ENCODE peak calls at places on chromosome 16, in four cellular contexts. One of them, this sample, is unnamed. For H4K20me1, the result is how much of the 10 kb centered on the place peaks cover.

GRCh38 chr16:13507530-13507929 is 412.4 kb upstream of the ERCC4 start:
- DNase-seq in HepG2: no peak
- DNase-seq in GM12878: no peak
- DNase-seq in IMR-90: no peak
- DNase-seq in this sample: no peak

GRCh38 chr16:4767872-4768548 is 1.0 kb upstream of the ZNF500 start:
- DNase-seq in IMR-90: peak
- DNase-seq in GM12878: peak
- DNase-seq in HepG2: no peak
- DNase-seq in this sample: no peak

GRCh38 chr16:85651822-85652430 is 36.8 kb downstream of the GINS2 start:
- DNase-seq in GM12878: no peak
- DNase-seq in IMR-90: no peak
- DNase-seq in HepG2: no peak
- DNase-seq in this sample: no peak

GRCh38 chr16:50718061-50718760 is 23.7 kb upstream of the CYLD start:
- DNase-seq in IMR-90: peak
- DNase-seq in HepG2: no peak
- DNase-seq in GM12878: no peak
- DNase-seq in this sample: no peak

GRCh38 chr16:85402910-85403692 is 210.0 kb upstream of the GSE1 start:
- DNase-seq in IMR-90: peak
- DNase-seq in GM12878: no peak
- DNase-seq in HepG2: no peak
- DNase-seq in this sample: peak

GRCh38 chr16:70151391-70151790 is 22.2 kb upstream of the CLEC18C start:
- DNase-seq in HepG2: no peak
- DNase-seq in GM12878: no peak
- DNase-seq in IMR-90: no peak
- DNase-seq in this sample: no peak

GRCh38 chr16:28821874-28822519 is 802 bp upstream of the ATXN2L start:
- DNase-seq in IMR-90: no peak
- DNase-seq in GM12878: no peak
- DNase-seq in HepG2: no peak
- DNase-seq in this sample: peak

GRCh38 chr16:88005148-88005547 is 53.9 kb downstream of the BANP start:
- DNase-seq in HepG2: no peak
- DNase-seq in GM12878: no peak
- DNase-seq in IMR-90: no peak
- DNase-seq in this sample: peak

GRCh38 chr16:47309581-47310312 is 151.1 kb downstream of the ITFG1 start:
- DNase-seq in GM12878: no peak
- DNase-seq in IMR-90: peak
- DNase-seq in HepG2: no peak
- DNase-seq in this sample: no peak

GRCh38 chr16:86338403-86339115 is 171.8 kb upstream of the FOXF1 start:
- DNase-seq in HepG2: no peak
- DNase-seq in GM12878: no peak
- DNase-seq in IMR-90: no peak
- DNase-seq in this sample: no peak

GRCh38 chr16:53949716-53950410 is 245.9 kb downstream of the FTO start:
- DNase-seq in GM12878: no peak
- DNase-seq in IMR-90: no peak
- DNase-seq in HepG2: peak
- DNase-seq in this sample: no peak

GRCh38 chr16:21987498-21987897 is 13.4 kb downstream of the PDZD9 start:
- DNase-seq in IMR-90: no peak
- DNase-seq in HepG2: no peak
- DNase-seq in GM12878: no peak
- DNase-seq in this sample: no peak

GRCh38 chr16:30053376-30054015 is 12.1 kb upstream of the ALDOA start:
- DNase-seq in IMR-90: peak
- DNase-seq in HepG2: no peak
- DNase-seq in GM12878: no peak
- DNase-seq in this sample: no peak

GRCh38 chr16:87016636-87017035 is 300.6 kb downstream of the C16orf95 start:
- DNase-seq in GM12878: no peak
- DNase-seq in HepG2: no peak
- DNase-seq in IMR-90: no peak
- DNase-seq in this sample: no peak

GRCh38 chr16:68257251-68257905 is 6.9 kb upstream of the SLC7A6 start:
- DNase-seq in GM12878: no peak
- DNase-seq in IMR-90: peak
- DNase-seq in HepG2: no peak
- DNase-seq in this sample: no peak

GRCh38 chr16:74724820-74725549 is 24.3 kb upstream of the MLKL start:
- DNase-seq in HepG2: no peak
- DNase-seq in GM12878: no peak
- DNase-seq in IMR-90: peak
- DNase-seq in this sample: no peak

GRCh38 chr16:30985401-30986128 is 558 bp downstream of the HSD3B7 start:
- DNase-seq in HepG2: peak
- DNase-seq in IMR-90: no peak
- DNase-seq in GM12878: no peak
- DNase-seq in this sample: peak

GRCh38 chr16:18958621-18959578 is 24.8 kb upstream of the TMC7 start:
- DNase-seq in GM12878: no peak
- DNase-seq in HepG2: peak
- DNase-seq in IMR-90: peak
- DNase-seq in this sample: no peak

GRCh38 chr16:78407191-78407590 is 307.7 kb downstream of the WWOX start:
- DNase-seq in IMR-90: peak
- DNase-seq in HepG2: no peak
- DNase-seq in GM12878: no peak
- DNase-seq in this sample: no peak

GRCh38 chr16:68236804-68237242 is 896 bp upstream of the ESRP2 start:
- DNase-seq in IMR-90: no peak
- DNase-seq in GM12878: no peak
- DNase-seq in HepG2: peak
- DNase-seq in this sample: no peak

GRCh38 chr16:35598696-35599332 is 2139.4 kb downstream of the TP53TG3F start:
- DNase-seq in HepG2: no peak
- DNase-seq in IMR-90: no peak
- DNase-seq in GM12878: no peak
- DNase-seq in this sample: no peak

GRCh38 chr16:47285001-47285400 is 141.3 kb upstream of the NETO2 start:
- DNase-seq in IMR-90: no peak
- DNase-seq in GM12878: no peak
- DNase-seq in HepG2: no peak
- DNase-seq in this sample: no peak

GRCh38 chr16:27786221-27786848 is 236.4 kb downstream of the KATNIP start:
- DNase-seq in IMR-90: no peak
- DNase-seq in GM12878: no peak
- DNase-seq in HepG2: peak
- DNase-seq in this sample: no peak

GRCh38 chr16:86025706-86026105 is 126.7 kb downstream of the IRF8 start:
- DNase-seq in IMR-90: no peak
- DNase-seq in GM12878: no peak
- DNase-seq in HepG2: no peak
- DNase-seq in this sample: no peak

GRCh38 chr16:88752386-88753002 is 32.5 kb downstream of the PIEZO1 start:
- DNase-seq in HepG2: no peak
- DNase-seq in IMR-90: no peak
- DNase-seq in GM12878: no peak
- DNase-seq in this sample: no peak

GRCh38 chr16:68948230-68948910 is 105.0 kb downstream of the TANGO6 start:
- DNase-seq in GM12878: no peak
- DNase-seq in HepG2: no peak
- DNase-seq in IMR-90: peak
- DNase-seq in this sample: no peak

GRCh38 chr16:8055761-8056160 is 534.5 kb downstream of the TMEM114 start:
- DNase-seq in HepG2: no peak
- DNase-seq in IMR-90: no peak
- DNase-seq in GM12878: no peak
- DNase-seq in this sample: no peak

GRCh38 chr16:11907160-11907970 is 8.4 kb downstream of the GSPT1 start:
- DNase-seq in IMR-90: no peak
- DNase-seq in HepG2: no peak
- DNase-seq in GM12878: no peak
- DNase-seq in this sample: no peak

GRCh38 chr16:26961459-26961858 is 105.3 kb upstream of the C16orf82 start:
- DNase-seq in GM12878: no peak
- DNase-seq in IMR-90: no peak
- DNase-seq in HepG2: no peak
- DNase-seq in this sample: peak

GRCh38 chr16:526181-527014 is 1.1 kb upstream of the CAPN15 start:
- DNase-seq in IMR-90: peak
- DNase-seq in GM12878: no peak
- DNase-seq in HepG2: no peak
- DNase-seq in this sample: peak
- TF ChIP-seq BHLHE40 in IMR-90: no peak
- TF ChIP-seq BHLHE40 in GM12878: no peak
- TF ChIP-seq BHLHE40 in HepG2: no peak
- TF ChIP-seq BHLHE40 in this sample: no peak

GRCh38 chr16:82108774-82109173 is 61.2 kb downstream of the MPHOSPH6 start:
- DNase-seq in IMR-90: no peak
- DNase-seq in HepG2: no peak
- DNase-seq in GM12878: no peak
- DNase-seq in this sample: no peak

GRCh38 chr16:82108101-82108500 is 61.9 kb downstream of the MPHOSPH6 start:
- DNase-seq in GM12878: no peak
- DNase-seq in IMR-90: no peak
- DNase-seq in HepG2: no peak
- DNase-seq in this sample: no peak

GRCh38 chr16:82105107-82105506 is 64.9 kb downstream of the MPHOSPH6 start:
- DNase-seq in HepG2: no peak
- DNase-seq in GM12878: no peak
- DNase-seq in IMR-90: no peak
- DNase-seq in this sample: no peak
- H4K20me1 ChIP-seq in HepG2: under half
- H4K20me1 ChIP-seq in GM12878: under half
- H4K20me1 ChIP-seq in IMR-90: under half
- H4K20me1 ChIP-seq in this sample: under half

GRCh38 chr16:3187798-3188674 is at the start of gene OR1F1:
- DNase-seq in GM12878: no peak
- DNase-seq in IMR-90: peak
- DNase-seq in HepG2: peak
- DNase-seq in this sample: peak
- TF ChIP-seq BHLHE40 in GM12878: no peak
- TF ChIP-seq BHLHE40 in IMR-90: no peak
- TF ChIP-seq BHLHE40 in HepG2: no peak
- TF ChIP-seq BHLHE40 in this sample: no peak

DNA sequence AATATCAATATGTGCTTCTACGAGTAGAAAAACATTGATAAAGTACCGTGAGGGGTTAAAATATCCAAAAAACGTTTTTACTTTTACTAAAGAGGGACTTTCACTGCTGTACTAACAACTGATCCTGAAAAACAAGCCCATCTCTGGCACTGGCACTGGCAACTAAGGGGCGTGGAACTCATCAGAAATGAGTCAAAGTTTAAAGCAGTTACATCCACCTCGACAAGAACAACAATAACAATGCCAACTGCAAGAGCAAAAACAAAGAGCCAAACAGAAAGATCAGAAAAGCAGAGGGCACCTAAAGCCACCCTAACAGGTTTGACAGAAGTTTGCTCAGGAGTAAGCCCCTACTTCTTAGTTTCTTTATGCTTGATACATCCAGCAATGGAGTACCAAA is 13.1 kb downstream of the MBTPS1 start:
- DNase-seq in IMR-90: no peak
- DNase-seq in GM12878: no peak
- DNase-seq in HepG2: no peak
- DNase-seq in this sample: no peak
- H4K20me1 ChIP-seq in IMR-90: half or more
- H4K20me1 ChIP-seq in GM12878: under half
- H4K20me1 ChIP-seq in HepG2: under half
- H4K20me1 ChIP-seq in this sample: under half

GRCh38 chr16:57984443-57985203 is 13.7 kb upstream of the CNGB1 start:
- DNase-seq in HepG2: peak
- DNase-seq in GM12878: no peak
- DNase-seq in IMR-90: peak
- DNase-seq in this sample: peak
- TF ChIP-seq BHLHE40 in HepG2: no peak
- TF ChIP-seq BHLHE40 in GM12878: no peak
- TF ChIP-seq BHLHE40 in IMR-90: no peak
- TF ChIP-seq BHLHE40 in this sample: no peak

DNA sequence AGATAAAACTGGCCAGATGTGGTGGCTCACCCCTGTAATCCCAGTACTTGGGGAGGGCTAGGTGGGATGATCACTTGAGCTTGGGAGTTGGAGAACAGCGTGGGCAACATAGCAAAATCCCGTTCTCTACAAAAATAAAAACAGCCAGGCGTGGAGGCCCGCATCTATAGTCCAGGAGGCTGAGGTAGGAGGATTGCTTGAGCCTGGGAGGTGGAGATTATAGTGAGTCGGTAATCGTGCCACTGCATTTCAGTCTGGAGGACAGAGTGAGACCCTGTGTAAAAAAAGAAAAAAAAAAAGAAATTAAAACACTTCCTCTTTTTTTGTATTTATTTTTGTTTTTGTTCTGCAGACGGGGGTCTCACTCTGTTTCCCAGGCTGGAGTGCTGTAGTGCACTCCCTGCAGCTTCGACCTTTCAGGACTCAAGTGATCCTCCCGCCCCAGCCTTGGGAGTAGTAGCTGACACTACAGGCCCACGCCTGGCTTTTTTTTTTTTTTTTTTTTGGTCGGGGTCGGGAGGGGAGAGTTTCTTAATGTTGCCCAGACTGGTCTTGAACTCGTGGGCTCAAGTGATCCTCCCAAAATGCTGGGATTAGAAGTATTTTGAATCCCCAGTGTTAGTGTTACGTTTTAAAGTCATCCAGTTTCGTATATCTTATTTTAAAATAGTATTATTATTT is 1.5 kb downstream of the IST1 start:
- DNase-seq in HepG2: no peak
- DNase-seq in GM12878: no peak
- DNase-seq in IMR-90: no peak
- DNase-seq in this sample: no peak
- H4K20me1 ChIP-seq in HepG2: half or more
- H4K20me1 ChIP-seq in GM12878: under half
- H4K20me1 ChIP-seq in IMR-90: half or more
- H4K20me1 ChIP-seq in this sample: under half

GRCh38 chr16:71676236-71676635 is 48.3 kb downstream of the PHLPP2 start:
- DNase-seq in IMR-90: no peak
- DNase-seq in GM12878: no peak
- DNase-seq in HepG2: no peak
- DNase-seq in this sample: no peak
- TF ChIP-seq BHLHE40 in IMR-90: no peak
- TF ChIP-seq BHLHE40 in GM12878: no peak
- TF ChIP-seq BHLHE40 in HepG2: no peak
- TF ChIP-seq BHLHE40 in this sample: no peak

GRCh38 chr16:322476-323143 is 29.9 kb downstream of the AXIN1 start:
- DNase-seq in HepG2: no peak
- DNase-seq in GM12878: no peak
- DNase-seq in IMR-90: no peak
- DNase-seq in this sample: no peak
- H4K20me1 ChIP-seq in HepG2: under half
- H4K20me1 ChIP-seq in GM12878: under half
- H4K20me1 ChIP-seq in IMR-90: half or more
- H4K20me1 ChIP-seq in this sample: under half

This sample was measured in K562.